ENCODE peak calls at places on chromosomes 11 and 22, in eight cellular contexts. G is colonic mucosa, N is fibroblast of lung, K is MM.1S, E is tibial artery, A is psoas muscle, B is endodermal cell, D is esophagus muscularis mucosa. W is an unnamed sample.
A peak's percentile ranks its signal among the peaks of the same experiment; 100 is the strongest.

GRCh38 chr11:69894126-69895047 is 75.2 kb upstream of the FGF3 start:
- DNase-seq in N (peak; percentile 20), D (no peak), A (peak; percentile 41), E (no peak), B (no peak), K (no peak), G (no peak), W (peak; percentile 14)

GRCh38 chr22:32482708-32483107 is 8.1 kb downstream of the FBXO7 start:
- DNase-seq in B (no peak), E (no peak), N (peak; percentile 56), G (no peak), A (no peak), D (no peak), K (no peak), W (no peak)

GRCh38 chr11:122180435-122180834 is 64.4 kb upstream of the BLID start:
- DNase-seq in D (no peak), K (no peak), N (peak; percentile 98), B (no peak), G (no peak), A (no peak), E (peak; percentile 89), W (peak; percentile 62)

GRCh38 chr11:87306260-87306861 is 268.6 kb downstream of the TMEM135 start:
- DNase-seq in B (no peak), E (no peak), D (no peak), G (no peak), A (no peak), N (no peak), K (peak; percentile 50), W (no peak)

GRCh38 chr22:38257650-38258246 is 15.1 kb downstream of the TMEM184B start:
- DNase-seq in E (no peak), A (no peak), B (peak; percentile 66), K (no peak), G (peak; percentile 76), D (no peak), N (no peak), W (peak; percentile 86)

GRCh38 chr11:119493712-119494111 is 70.7 kb upstream of the THY1 start:
- DNase-seq in E (no peak), D (no peak), K (peak; percentile 44), N (peak; percentile 25), G (peak; percentile 30), B (peak; percentile 97), A (no peak), W (peak; percentile 90)

GRCh38 chr11:123474994-123475393 is 44.9 kb downstream of the GRAMD1B start:
- DNase-seq in E (no peak), A (no peak), G (no peak), B (no peak), K (no peak), N (peak; percentile 66), D (no peak), W (peak; percentile 75)

GRCh38 chr11:123363556-123363955 is 66.5 kb upstream of the GRAMD1B start:
- DNase-seq in D (no peak), K (no peak), B (no peak), E (no peak), N (no peak), G (no peak), A (no peak), W (no peak)

GRCh38 chr11:27857014-27857413 is 156.8 kb upstream of the BDNF start:
- DNase-seq in A (no peak), N (no peak), B (no peak), E (no peak), K (no peak), G (no peak), D (no peak), W (no peak)

GRCh38 chr11:44833869-44834452 is 107.2 kb downstream of the TSPAN18 start:
- DNase-seq in D (no peak), B (peak; percentile 77), N (no peak), A (no peak), G (no peak), E (no peak), K (no peak), W (no peak)

GRCh38 chr11:36605221-36606216 is 7.5 kb upstream of the RAG2 start:
- DNase-seq in N (no peak), B (no peak), G (no peak), E (no peak), A (no peak), D (no peak), K (peak; percentile 78), W (no peak)

GRCh38 chr11:130144721-130145327 is 14.8 kb upstream of the ST14 start:
- DNase-seq in D (no peak), G (no peak), E (peak; percentile 9), A (no peak), N (no peak), B (peak; percentile 65), K (no peak), W (no peak)

GRCh38 chr22:43487311-43488030 is 75.7 kb downstream of the MPPED1 start:
- DNase-seq in K (no peak), A (no peak), B (no peak), D (no peak), E (no peak), N (no peak), G (no peak), W (peak; percentile 73)

GRCh38 chr11:122756417-122756816 is 81.9 kb upstream of the CRTAM start:
- DNase-seq in E (no peak), A (no peak), N (no peak), D (no peak), G (no peak), B (no peak), K (peak; percentile 47), W (no peak)

GRCh38 chr11:112745958-112746357 is 215.3 kb upstream of the NCAM1 start:
- DNase-seq in B (no peak), A (no peak), K (peak; percentile 31), N (no peak), G (no peak), E (no peak), D (no peak), W (no peak)

GRCh38 chr11:82750643-82751139 is 17.0 kb upstream of the FAM181B start:
- DNase-seq in K (peak; percentile 40), B (peak; percentile 78), G (no peak), A (no peak), N (no peak), E (no peak), D (no peak), W (no peak)

GRCh38 chr11:6480299-6480914 is 724 bp downstream of the ARFIP2 start:
- DNase-seq in B (no peak), D (no peak), E (no peak), K (no peak), G (no peak), N (no peak), A (no peak), W (peak; percentile 65)

GRCh38 chr11:134654161-134654915 is 242.3 kb upstream of the B3GAT1 start:
- DNase-seq in G (peak; percentile 10), K (no peak), N (no peak), A (no peak), D (no peak), B (peak; percentile 48), E (peak; percentile 28), W (no peak)

GRCh38 chr11:69377029-69377952 is 83.3 kb downstream of the MYEOV start:
- DNase-seq in A (peak; percentile 34), K (no peak), D (no peak), B (no peak), N (no peak), G (no peak), E (peak; percentile 54), W (peak; percentile 70)

GRCh38 chr11:118263109-118263508 is 988 bp downstream of the MPZL2 start:
- DNase-seq in E (no peak), K (no peak), N (no peak), D (no peak), B (no peak), G (peak; percentile 54), A (no peak), W (no peak)

GRCh38 chr11:118267486-118267885 is 3.4 kb upstream of the MPZL2 start:
- DNase-seq in K (no peak), G (no peak), D (no peak), N (no peak), E (no peak), A (no peak), B (no peak), W (no peak)

GRCh38 chr11:118263694-118264567 is at the start of gene MPZL2:
- DNase-seq in D (no peak), K (peak; percentile 69), E (no peak), N (no peak), A (no peak), B (peak; percentile 82), G (peak; percentile 90), W (no peak)

GRCh38 chr11:118265954-118266353 is 1.9 kb upstream of the MPZL2 start:
- DNase-seq in B (no peak), N (no peak), A (no peak), K (no peak), D (no peak), G (peak; percentile 89), E (peak; percentile 69), W (no peak)

GRCh38 chr11:118264568-118265470 is 722 bp upstream of the MPZL2 start:
- DNase-seq in K (no peak), E (no peak), A (no peak), N (no peak), D (no peak), G (peak; percentile 19), B (peak; percentile 71), W (no peak)
- H3K27me3 ChIP-seq in K (no peaks in the 10 kb centered on the region), E (no peaks in the 10 kb centered on the region), A (peaks cover 55% of the 10 kb centered on the region), N (peaks cover 38% of the 10 kb centered on the region), D (peaks cover 11% of the 10 kb centered on the region), G (no peaks in the 10 kb centered on the region), B (peaks cover 50% of the 10 kb centered on the region), W (peaks cover 59% of the 10 kb centered on the region)

GRCh38 chr11:40129276-40129675 is 1330.2 kb downstream of the LRRC4C start:
- DNase-seq in G (no peak), A (no peak), B (no peak), K (no peak), D (no peak), E (no peak), N (no peak), W (no peak)
- TF ChIP-seq CTCF in G (no peak), A (no peak), B (peak; percentile 70), K (peak; percentile 36), D (no peak), E (no peak), N (no peak), W (no peak)

GRCh38 chr11:114068327-114068726 is 8.8 kb downstream of the ZBTB16 start:
- DNase-seq in K (no peak), B (no peak), D (no peak), A (peak; percentile 42), E (no peak), N (no peak), G (no peak), W (no peak)
- H3K4me1 ChIP-seq in K (no peaks in the 10 kb centered on the region), B (no peaks in the 10 kb centered on the region), D (peaks cover 98% of the 10 kb centered on the region), A (peaks cover 87% of the 10 kb centered on the region), E (no peaks in the 10 kb centered on the region), N (no peaks in the 10 kb centered on the region), G (no peaks in the 10 kb centered on the region), W (no peaks in the 10 kb centered on the region)

GRCh38 chr22:39809772-39810557 is 83.6 kb downstream of the ENTHD1 start:
- DNase-seq in A (no peak), N (no peak), D (no peak), G (no peak), K (no peak), E (no peak), B (no peak), W (no peak)

GRCh38 chr22:39802682-39803081 is 90.9 kb downstream of the ENTHD1 start:
- DNase-seq in N (no peak), A (no peak), G (no peak), B (no peak), D (no peak), K (no peak), E (no peak), W (no peak)

GRCh38 chr22:39808087-39808486 is 85.5 kb downstream of the ENTHD1 start:
- DNase-seq in D (no peak), E (no peak), B (peak; percentile 85), K (no peak), A (no peak), G (peak; percentile 56), N (no peak), W (no peak)

GRCh38 chr22:39800790-39801540 is 92.6 kb downstream of the ENTHD1 start:
- DNase-seq in E (no peak), B (no peak), K (no peak), A (no peak), N (no peak), G (no peak), D (no peak), W (no peak)

GRCh38 chr22:39805117-39805516 is 88.4 kb downstream of the ENTHD1 start:
- DNase-seq in D (no peak), B (no peak), G (no peak), E (no peak), N (no peak), A (no peak), K (no peak), W (no peak)
- H3K27me3 ChIP-seq in D (no peaks in the 10 kb centered on the region), B (peaks cover 79% of the 10 kb centered on the region), G (no peaks in the 10 kb centered on the region), E (no peaks in the 10 kb centered on the region), N (peaks cover 21% of the 10 kb centered on the region), A (peaks cover 26% of the 10 kb centered on the region), K (no peaks in the 10 kb centered on the region), W (peaks cover 19% of the 10 kb centered on the region)

W was measured in osteoblast.